ENCODE peak calls at places on chromosome 18, in four cellular contexts. N, S, X and G are unnamed samples.

GRCh38 chr18:38552729-38553411 is 987.3 kb upstream of the CELF4 start:
- DNase-seq in X (no peak), N (no peak), S (no peak), G (no peak)

GRCh38 chr18:79988925-79989361 is 580 bp upstream of the TXNL4A start:
- DNase-seq in N (peak), X (peak), S (peak), G (no peak)

GRCh38 chr18:13137041-13137938 is 81.3 kb upstream of the LDLRAD4 start:
- DNase-seq in N (no peak), X (peak), S (peak), G (no peak)

GRCh38 chr18:75213610-75214009 is 3.0 kb downstream of the TSHZ1 start:
- DNase-seq in S (no peak), X (peak), N (no peak), G (peak)

GRCh38 chr18:32469190-32469611 is 1.5 kb downstream of the GAREM1 start:
- DNase-seq in S (peak), N (peak), X (peak), G (no peak)

GRCh38 chr18:70015127-70015526 is 67.5 kb upstream of the CD226 start:
- DNase-seq in S (no peak), N (no peak), X (no peak), G (no peak)

GRCh38 chr18:45608400-45608799 is 6.9 kb upstream of the SLC14A2 start:
- DNase-seq in N (no peak), X (peak), S (no peak), G (no peak)

GRCh38 chr18:25399554-25399953 is 47.6 kb upstream of the ZNF521 start:
- DNase-seq in S (no peak), X (peak), N (no peak), G (no peak)

GRCh38 chr18:12308386-12309100 is 502 bp downstream of the TUBB6 start:
- DNase-seq in S (peak), X (peak), N (peak), G (peak)

GRCh38 chr18:35918564-35918963 is 53.9 kb upstream of the RMP24 start:
- DNase-seq in S (no peak), N (no peak), X (no peak), G (no peak)

GRCh38 chr18:44938396-44939036 is 257.8 kb downstream of the SETBP1 start:
- DNase-seq in N (no peak), X (no peak), S (no peak), G (no peak)

GRCh38 chr18:55387139-55387984 is 200.6 kb downstream of the TCF4 start:
- DNase-seq in N (peak), X (peak), S (no peak), G (no peak)

GRCh38 chr18:36348331-36348730 is 50.8 kb downstream of the FHOD3 start:
- DNase-seq in S (no peak), X (no peak), N (peak), G (no peak)

GRCh38 chr18:2657788-2658458 is 2.4 kb downstream of the SMCHD1 start:
- DNase-seq in N (no peak), X (peak), S (no peak), G (peak)

GRCh38 chr18:61606759-61607158 is 273.5 kb downstream of the CDH20 start:
- DNase-seq in S (peak), X (peak), N (peak), G (peak)

GRCh38 chr18:68104036-68104435 is 587.5 kb upstream of the DSEL start:
- DNase-seq in N (no peak), X (no peak), S (no peak), G (peak)

DNA sequence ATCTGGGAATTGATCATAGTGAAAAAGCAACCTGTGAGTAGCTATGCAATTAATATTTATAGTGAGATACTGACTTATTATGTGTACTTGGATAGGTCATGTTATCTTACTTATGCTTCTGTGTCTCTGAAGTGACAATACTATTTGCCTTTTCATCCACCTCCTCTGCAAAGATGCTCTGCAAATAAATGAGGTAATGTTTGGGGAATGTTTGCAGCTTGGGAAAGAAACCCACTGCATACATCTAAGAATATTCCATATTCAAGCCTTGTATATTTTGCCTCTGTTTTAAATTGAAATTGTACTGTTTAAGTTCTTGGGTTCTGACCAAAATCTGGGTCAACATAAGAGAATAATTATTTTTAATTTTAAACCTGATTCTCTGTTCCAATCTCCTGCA is 217.4 kb upstream of the DTNA start:
- DNase-seq in N (no peak), X (no peak), S (no peak), G (no peak)
- H3K4me3 ChIP-seq in N (no peak), X (no peak), S (peak), G (peak)

DNA sequence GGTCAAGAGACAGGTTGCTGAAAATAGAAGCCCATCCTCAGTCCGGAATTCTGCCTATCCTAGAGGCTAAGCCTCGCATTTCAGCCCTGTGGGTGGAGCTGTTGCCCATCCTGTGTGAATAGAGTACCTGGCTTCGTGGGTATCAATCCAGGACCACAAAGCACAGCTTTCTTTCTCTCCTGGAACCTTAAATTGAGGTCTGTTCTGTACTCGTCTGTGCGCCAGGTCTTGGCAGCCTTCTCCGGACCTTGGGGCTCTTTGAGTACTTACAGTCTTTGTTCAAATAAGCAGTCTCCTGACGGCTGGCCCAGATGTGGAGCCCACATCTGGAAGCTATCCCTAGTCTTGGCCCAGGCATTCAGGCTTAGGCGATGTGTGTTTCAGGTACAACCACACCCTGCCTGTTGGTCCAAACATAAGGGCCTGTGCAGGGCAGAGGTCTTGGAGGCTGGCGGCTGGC is 294.3 kb downstream of the BCL2 start:
- DNase-seq in N (peak), X (no peak), S (no peak), G (no peak)
- TF ChIP-seq CTCF in N (peak), X (peak), S (peak), G (peak)

DNA sequence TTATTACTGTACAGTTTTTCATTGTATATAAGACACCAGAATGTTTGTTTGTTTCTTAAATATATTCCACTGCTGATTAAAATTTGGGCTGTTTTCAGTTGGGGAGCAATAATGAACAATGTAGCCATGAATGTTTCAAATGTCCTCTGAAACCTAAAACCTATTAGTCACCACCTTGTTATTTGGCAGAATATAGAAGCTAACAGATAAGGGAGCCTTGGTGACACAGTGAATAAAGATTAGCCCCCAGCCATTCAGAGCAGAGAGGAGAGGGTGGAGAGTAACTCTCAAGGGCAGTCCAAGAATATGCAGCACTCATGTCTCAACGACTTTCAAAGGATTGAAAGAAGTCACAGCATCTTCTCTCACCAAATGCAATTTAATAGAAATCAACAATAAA is 43.1 kb upstream of the ATP8B1 start:
- DNase-seq in S (no peak), X (peak), N (peak), G (peak)
- H3K4me3 ChIP-seq in S (no peak), X (no peak), N (no peak), G (no peak)

DNA sequence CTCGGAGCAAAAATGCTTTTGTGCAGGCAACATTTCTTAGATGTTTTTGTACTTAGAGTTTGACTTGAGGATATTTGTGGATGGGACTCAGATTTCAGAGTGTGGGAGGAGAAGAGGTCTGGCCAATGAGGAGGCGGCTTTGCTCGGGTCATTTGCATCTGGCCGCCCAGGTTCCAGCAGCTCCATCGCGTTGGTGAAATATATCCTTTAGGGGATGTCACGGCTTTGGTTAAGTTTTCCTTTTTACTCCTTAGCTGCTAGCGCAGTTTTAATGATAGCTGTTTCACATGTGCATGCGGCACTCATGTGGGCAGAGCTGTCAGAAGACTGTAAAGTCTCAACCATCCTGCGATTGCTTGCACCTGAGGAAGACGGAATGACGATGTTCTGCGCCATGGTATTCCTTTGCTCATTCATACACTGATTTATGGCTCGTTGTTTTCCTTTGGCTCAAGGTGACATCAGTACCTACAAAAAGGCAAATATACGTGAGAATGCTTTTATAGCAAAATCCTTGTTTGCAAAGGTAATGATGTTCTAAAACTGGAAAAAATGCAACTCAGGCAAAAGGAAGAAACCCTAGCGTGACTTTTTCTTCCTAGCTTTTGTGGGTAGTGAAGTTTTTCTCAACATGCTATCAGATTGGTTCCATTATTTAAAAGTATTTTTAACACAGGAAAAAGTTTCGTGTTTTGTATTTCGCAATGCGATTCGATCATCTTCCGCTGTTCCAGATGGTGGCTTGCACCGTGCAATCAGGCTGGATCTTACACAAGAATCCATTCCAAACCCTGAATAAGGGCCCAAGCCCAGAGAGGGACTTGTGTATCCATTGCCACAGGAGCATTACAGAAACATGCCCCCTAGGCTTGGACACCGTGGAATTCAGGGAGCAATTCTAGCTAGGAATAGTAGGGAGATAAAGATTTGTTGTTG is 70.5 kb upstream of the ZNF516 start:
- DNase-seq in X (peak), N (peak), S (peak), G (peak)
- TF ChIP-seq CTCF in X (no peak), N (no peak), S (no peak), G (no peak)

GRCh38 chr18:48781041-48781989 is 169.4 kb downstream of the SMAD7 start:
- DNase-seq in X (peak), S (peak), N (peak), G (no peak)
- H3K4me3 ChIP-seq in X (no peak), S (no peak), N (no peak), G (no peak)

DNA sequence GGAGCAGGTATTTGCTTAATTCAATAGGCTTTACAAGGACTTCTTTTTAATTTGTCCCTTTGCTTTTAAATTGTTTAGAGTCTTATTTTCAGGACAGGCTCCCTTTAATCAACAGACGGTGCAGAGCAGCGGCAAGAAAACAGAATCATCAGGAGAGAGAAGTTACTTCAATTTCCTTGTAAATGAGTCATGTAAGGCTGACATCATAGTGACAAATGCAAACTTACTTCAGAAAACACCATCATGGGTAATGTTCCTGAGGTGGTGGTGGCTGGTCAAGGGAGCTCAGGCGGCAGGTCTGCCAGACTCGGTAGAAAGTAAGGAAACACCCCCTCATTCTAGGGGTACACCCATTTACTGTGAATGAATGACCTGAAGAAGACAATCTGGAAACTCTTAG is 395.1 kb downstream of the FBXO15 start:
- DNase-seq in N (no peak), X (peak), S (no peak), G (no peak)
- TF ChIP-seq CTCF in N (no peak), X (no peak), S (no peak), G (no peak)

GRCh38 chr18:48783616-48784520 is 166.9 kb downstream of the SMAD7 start:
- DNase-seq in X (no peak), S (no peak), N (no peak), G (no peak)
- H3K4me3 ChIP-seq in X (no peak), S (no peak), N (no peak), G (no peak)

DNA sequence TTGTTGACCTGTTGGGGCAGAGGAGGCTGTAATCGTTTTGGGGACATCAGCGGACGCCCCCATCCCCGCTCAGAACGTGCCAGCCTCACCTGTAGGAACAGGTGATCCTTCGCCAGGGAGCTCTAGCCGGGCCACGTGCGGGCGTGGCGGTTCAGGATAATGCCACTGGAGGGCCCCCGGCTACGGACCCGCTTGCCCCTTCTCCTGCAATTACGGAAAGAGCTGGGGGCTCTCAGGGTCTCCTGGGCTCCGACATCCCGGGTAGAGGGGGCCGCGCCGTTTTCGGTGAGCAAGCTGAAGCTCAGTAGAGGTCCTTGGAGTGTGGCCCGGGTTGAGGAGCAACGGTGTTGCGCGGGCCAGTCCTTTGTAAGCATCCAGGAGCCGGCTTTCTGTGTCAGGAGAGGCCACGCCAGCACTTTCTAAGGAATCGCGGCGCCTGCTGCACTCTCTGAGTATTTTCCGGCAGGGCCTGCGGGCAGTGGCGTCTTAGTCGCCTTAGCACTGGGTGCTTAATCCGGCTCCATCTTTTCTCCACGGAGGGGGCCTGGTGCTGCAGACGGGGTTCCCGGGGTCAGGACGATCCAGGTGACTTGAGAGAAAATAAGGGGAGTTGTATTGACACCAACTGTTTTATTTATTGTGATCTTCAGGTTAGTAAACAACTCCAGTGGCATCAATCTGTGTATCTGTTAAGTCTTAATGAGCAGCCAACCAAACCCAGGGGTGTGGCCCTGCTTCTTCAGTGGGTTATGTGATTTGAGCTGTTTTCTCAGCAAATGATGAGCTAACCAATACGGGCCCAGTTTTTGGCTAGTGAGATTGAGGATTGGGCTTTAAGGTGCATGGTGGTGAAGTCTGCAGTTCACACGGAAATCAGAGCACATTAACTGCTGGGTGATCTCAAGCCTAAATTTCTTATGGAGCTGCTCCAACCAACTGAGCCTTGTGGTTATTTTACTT is 1.9 kb downstream of the MTCL1 start:
- DNase-seq in S (peak), X (peak), N (peak), G (no peak)
- TF ChIP-seq CTCF in S (peak), X (no peak), N (peak), G (peak)

GRCh38 chr18:10285283-10285640 is 169.2 kb upstream of the APCDD1 start:
- DNase-seq in X (no peak), S (no peak), N (no peak), G (no peak)
- H3K4me3 ChIP-seq in X (no peak), S (no peak), N (no peak), G (no peak)